ENCODE peak calls at places on chromosomes 3 and 15, in nine cellular contexts. Y is GM23248, A is lower lobe of right lung, D is dorsolateral prefrontal cortex, G is mesenchymal stem cell, L is SK-N-SH, I is A549, N is GM23338, Z is pancreas. O is an unnamed sample.

GRCh38 chr3:127418560-127419099 is 130.8 kb upstream of the PRR20G start:
- DNase-seq in D (no peak), G (no peak), Y (no peak), I (no peak), Z (no peak), A (no peak), N (no peak), L (no peak), O (no peak)

GRCh38 chr15:22979069-22979698 is 984 bp downstream of the CYFIP1 start:
- DNase-seq in Z (peak), N (peak), I (peak), Y (peak), G (peak), L (peak), A (peak), D (peak), O (peak)

GRCh38 chr3:57943525-57944312 is 64.5 kb upstream of the FLNB start:
- DNase-seq in G (no peak), Z (no peak), D (no peak), Y (no peak), I (no peak), L (no peak), N (no peak), A (no peak), O (no peak)

GRCh38 chr15:75070674-75071073 is 47.3 kb downstream of the PPCDC start:
- DNase-seq in L (no peak), Y (no peak), A (no peak), I (no peak), N (no peak), G (no peak), Z (no peak), D (no peak), O (peak)

GRCh38 chr15:76996526-76997401 is 1.8 kb downstream of the PSTPIP1 start:
- DNase-seq in N (no peak), G (no peak), Z (no peak), A (no peak), D (no peak), L (peak), Y (peak), I (no peak), O (peak)

GRCh38 chr3:186825294-186825821 is 17.2 kb upstream of the ADIPOQ start:
- DNase-seq in N (peak), Z (no peak), A (peak), G (peak), Y (peak), L (no peak), D (peak), I (no peak), O (no peak)

GRCh38 chr3:47664519-47664918 is 85.9 kb upstream of the CSPG5 start:
- DNase-seq in A (no peak), L (peak), D (no peak), Y (peak), I (peak), Z (no peak), N (peak), G (peak), O (no peak)

GRCh38 chr3:45026038-45026437 is at the start of gene CLEC3B:
- DNase-seq in N (no peak), I (no peak), Y (peak), Z (no peak), L (no peak), G (no peak), D (no peak), A (peak), O (peak)

GRCh38 chr15:88012711-88013110 is 243.8 kb downstream of the NTRK3 start:
- DNase-seq in Y (no peak), N (no peak), L (no peak), D (no peak), A (no peak), G (no peak), I (no peak), Z (no peak), O (no peak)

GRCh38 chr3:195885036-195885871 is 23.1 kb downstream of the TNK2 start:
- DNase-seq in D (peak), Z (no peak), I (no peak), N (no peak), G (no peak), L (no peak), Y (no peak), A (no peak), O (no peak)

GRCh38 chr15:48317221-48317620 is 14.0 kb upstream of the DUT start:
- DNase-seq in A (no peak), Z (no peak), D (no peak), Y (no peak), I (no peak), N (no peak), L (no peak), G (no peak), O (no peak)

GRCh38 chr15:85044251-85044853 is 62.7 kb downstream of the PDE8A start:
- DNase-seq in N (peak), D (peak), L (peak), G (peak), A (no peak), I (peak), Y (peak), Z (peak), O (no peak)

GRCh38 chr15:63405159-63405558 is 23.5 kb upstream of the CA12 start:
- DNase-seq in G (no peak), I (no peak), A (no peak), Z (no peak), Y (no peak), D (no peak), L (no peak), N (no peak), O (no peak)

GRCh38 chr15:101086394-101087171 is 165.3 kb downstream of the CHSY1 start:
- DNase-seq in D (no peak), Y (no peak), L (no peak), Z (no peak), G (no peak), A (no peak), N (no peak), I (no peak), O (no peak)

GRCh38 chr3:56383092-56383491 is 85.2 kb downstream of the ERC2 start:
- DNase-seq in G (no peak), D (no peak), Y (no peak), N (no peak), I (no peak), L (no peak), A (no peak), Z (no peak), O (no peak)

GRCh38 chr15:34837246-34838016 is 42.1 kb upstream of the ACTC1 start:
- DNase-seq in D (no peak), L (no peak), I (peak), Z (no peak), A (no peak), Y (peak), N (no peak), G (peak), O (no peak)

GRCh38 chr3:184737641-184738518 is 26.0 kb upstream of the MAGEF1 start:
- DNase-seq in Y (peak), I (no peak), A (no peak), N (no peak), D (peak), G (peak), L (no peak), Z (peak), O (no peak)

GRCh38 chr3:57179580-57180410 is 14.6 kb upstream of the IL17RD start:
- DNase-seq in L (peak), A (no peak), Z (no peak), Y (peak), N (peak), I (peak), G (peak), D (no peak), O (no peak)

DNA sequence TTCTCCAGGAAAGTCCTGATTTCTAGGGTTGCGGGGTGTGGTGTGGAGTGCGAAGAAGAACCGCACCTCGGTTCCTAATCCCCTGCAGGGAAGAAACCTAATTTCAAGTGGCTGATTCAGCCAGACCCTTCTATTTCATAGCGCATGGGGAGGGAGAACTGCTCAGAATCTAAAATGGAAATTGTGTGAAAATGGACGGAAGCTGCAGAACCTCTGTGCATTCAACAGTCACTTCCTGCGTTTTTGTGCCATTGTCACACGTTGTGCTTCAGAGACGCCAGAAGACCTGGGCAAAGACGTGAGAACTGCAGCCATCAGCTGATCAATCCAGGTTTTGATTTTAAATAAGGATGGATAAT is 1.2 kb downstream of the SIDT1 start:
- DNase-seq in N (no peak), D (no peak), L (no peak), Y (peak), Z (no peak), G (no peak), I (no peak), A (no peak), O (no peak)
- H3K4me3 ChIP-seq in N (peak), D (peak), L (no peak), Y (peak), Z (no peak), G (peak), I (peak), A (peak), O (peak)

GRCh38 chr15:38683382-38684242 is 119.0 kb upstream of the RASGRP1 start:
- DNase-seq in L (peak), A (peak), Z (peak), I (peak), D (peak), Y (peak), N (peak), G (peak), O (no peak)

GRCh38 chr15:38680780-38681179 is 116.2 kb upstream of the RASGRP1 start:
- DNase-seq in D (no peak), I (no peak), L (no peak), A (no peak), N (no peak), G (no peak), Y (no peak), Z (no peak), O (no peak)

GRCh38 chr15:38684461-38685000 is 119.9 kb upstream of the RASGRP1 start:
- DNase-seq in D (no peak), Y (no peak), N (no peak), I (no peak), Z (no peak), A (no peak), L (no peak), G (no peak), O (no peak)

GRCh38 chr15:38682363-38682762 is 117.7 kb upstream of the RASGRP1 start:
- DNase-seq in N (no peak), G (no peak), Y (no peak), D (no peak), L (no peak), I (no peak), A (no peak), Z (no peak), O (no peak)

GRCh38 chr15:38682861-38683260 is 118.2 kb upstream of the RASGRP1 start:
- DNase-seq in A (no peak), Z (no peak), Y (no peak), L (no peak), D (no peak), I (no peak), N (no peak), G (no peak), O (no peak)
- H3K4me3 ChIP-seq in A (no peak), Z (no peak), Y (no peak), L (no peak), D (no peak), I (no peak), N (no peak), G (no peak), O (no peak)

GRCh38 chr3:33219175-33219487 is 521 bp upstream of the SUSD5 start:
- DNase-seq in A (no peak), N (no peak), D (no peak), Z (no peak), L (no peak), G (no peak), Y (no peak), I (no peak), O (no peak)
- H3K4me3 ChIP-seq in A (peak), N (peak), D (peak), Z (no peak), L (peak), G (peak), Y (peak), I (peak), O (peak)

DNA sequence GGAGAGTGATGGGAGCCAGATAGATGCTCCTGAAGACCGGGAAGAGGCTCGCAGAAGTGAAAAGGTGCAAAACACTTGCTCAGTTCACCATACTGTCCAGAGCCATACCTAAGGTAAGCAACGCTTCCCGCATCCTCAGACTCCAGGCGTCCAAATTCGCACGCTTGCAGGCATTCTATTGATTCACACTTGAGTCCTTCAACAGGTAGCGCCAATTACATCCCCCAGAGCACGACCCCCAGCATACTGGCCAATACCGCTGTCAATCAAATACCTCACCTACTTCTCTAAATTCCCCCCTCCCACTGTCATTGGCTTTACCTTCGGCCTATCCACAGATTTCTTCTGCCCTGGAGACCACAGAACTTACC is 361 bp upstream of the STXBP5L start:
- DNase-seq in I (no peak), L (no peak), Z (no peak), N (no peak), Y (no peak), A (no peak), G (no peak), D (no peak), O (no peak)
- H3K4me3 ChIP-seq in I (peak), L (peak), Z (no peak), N (peak), Y (peak), A (peak), G (peak), D (peak), O (no peak)

DNA sequence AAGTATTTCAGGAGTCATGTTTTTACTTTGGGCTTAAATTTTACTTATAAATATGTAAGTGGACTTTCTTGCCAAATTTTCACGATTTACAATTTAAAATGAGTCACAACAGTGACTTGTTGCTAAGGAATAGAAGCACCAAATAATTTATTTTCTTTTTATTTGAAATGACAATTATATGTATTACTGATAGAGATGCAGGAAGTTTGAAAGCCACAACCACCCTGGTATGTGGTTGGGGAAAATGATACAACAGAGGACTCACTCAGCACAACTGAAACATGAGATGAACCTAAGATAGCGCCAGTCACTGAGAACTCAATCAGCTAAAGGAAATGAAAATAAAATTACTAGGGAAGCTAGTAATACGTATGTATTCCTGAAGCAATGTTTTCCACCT is 90.2 kb downstream of the FMN1 start:
- DNase-seq in D (no peak), A (no peak), N (no peak), Y (peak), G (peak), Z (no peak), L (no peak), I (no peak), O (no peak)
- H3K4me3 ChIP-seq in D (no peak), A (no peak), N (no peak), Y (no peak), G (no peak), Z (no peak), L (no peak), I (no peak), O (no peak)

GRCh38 chr15:91942676-91943417 is 89.3 kb downstream of the SLCO3A1 start:
- DNase-seq in L (no peak), I (peak), Z (peak), Y (peak), D (no peak), G (peak), A (peak), N (no peak), O (peak)
- H3K4me3 ChIP-seq in L (no peak), I (peak), Z (no peak), Y (peak), D (no peak), G (peak), A (peak), N (no peak), O (peak)